ENCODE peak calls at places on chromosomes 5 and 9, in five cellular contexts. One of them, this sample, is unnamed.

GRCh38 chr5:377326-377981 is 55.9 kb downstream of the AHRR start:
- DNase-seq in T-helper 22 cell: no peak
- DNase-seq in iPS-NIHi11: peak
- DNase-seq in ELF-1: no peak
- DNase-seq in stomach: no peak
- DNase-seq in this sample: no peak

GRCh38 chr5:170416526-170416925 is 27.4 kb upstream of the KCNMB1 start:
- DNase-seq in T-helper 22 cell: no peak
- DNase-seq in iPS-NIHi11: no peak
- DNase-seq in ELF-1: no peak
- DNase-seq in stomach: no peak
- DNase-seq in this sample: no peak

GRCh38 chr5:98108497-98108896 is 665.0 kb upstream of the RGMB start:
- DNase-seq in T-helper 22 cell: no peak
- DNase-seq in iPS-NIHi11: no peak
- DNase-seq in ELF-1: no peak
- DNase-seq in stomach: no peak
- DNase-seq in this sample: no peak

GRCh38 chr9:137668203-137668602 is 49.4 kb downstream of the EHMT1 start:
- DNase-seq in T-helper 22 cell: no peak
- DNase-seq in iPS-NIHi11: no peak
- DNase-seq in ELF-1: no peak
- DNase-seq in stomach: no peak
- DNase-seq in this sample: no peak

GRCh38 chr5:122192883-122193496 is 63.6 kb downstream of the ZNF474 start:
- DNase-seq in T-helper 22 cell: no peak
- DNase-seq in iPS-NIHi11: peak
- DNase-seq in ELF-1: peak
- DNase-seq in stomach: no peak
- DNase-seq in this sample: peak

GRCh38 chr5:55231476-55232193 is 1.8 kb downstream of the CCNO start:
- DNase-seq in T-helper 22 cell: no peak
- DNase-seq in iPS-NIHi11: no peak
- DNase-seq in ELF-1: peak
- DNase-seq in stomach: no peak
- DNase-seq in this sample: peak

GRCh38 chr9:18614116-18614515 is 140.2 kb downstream of the ADAMTSL1 start:
- DNase-seq in T-helper 22 cell: no peak
- DNase-seq in iPS-NIHi11: no peak
- DNase-seq in ELF-1: no peak
- DNase-seq in stomach: no peak
- DNase-seq in this sample: no peak

GRCh38 chr5:9098990-9099389 is 446.9 kb downstream of the SEMA5A start:
- DNase-seq in T-helper 22 cell: no peak
- DNase-seq in iPS-NIHi11: no peak
- DNase-seq in ELF-1: no peak
- DNase-seq in stomach: no peak
- DNase-seq in this sample: no peak

GRCh38 chr9:98584059-98584458 is 124.7 kb downstream of the GABBR2 start:
- DNase-seq in T-helper 22 cell: no peak
- DNase-seq in iPS-NIHi11: no peak
- DNase-seq in ELF-1: no peak
- DNase-seq in stomach: no peak
- DNase-seq in this sample: no peak

This sample was measured in GM23338.